ENCODE peak calls at places on chromosome 17, in eight cellular contexts. One of them, this sample, is unnamed.

GRCh38 chr17:8487130-8487645 is 51.5 kb downstream of the NDEL1 start:
- DNase-seq in stimulated activated CD4-positive, alpha-beta T cell treated with anti-CD3 and anti-CD28 coated beads, Interleukin-4, amount 100 ng/mL, for 24 hours: no peak
- DNase-seq in GM13977: no peak
- DNase-seq in A172: no peak
- DNase-seq in HFFc6: no peak
- DNase-seq in neural crest cell: no peak
- DNase-seq in LNCaP clone FGC: no peak
- DNase-seq in IMR-90: no peak
- DNase-seq in this sample: no peak

GRCh38 chr17:75832652-75833400 is 11.4 kb downstream of the UNC13D start:
- DNase-seq in LNCaP clone FGC: no peak
- DNase-seq in IMR-90: no peak
- DNase-seq in A172: peak
- DNase-seq in stimulated activated CD4-positive, alpha-beta T cell treated with anti-CD3 and anti-CD28 coated beads, Interleukin-4, amount 100 ng/mL, for 24 hours: no peak
- DNase-seq in HFFc6: no peak
- DNase-seq in neural crest cell: no peak
- DNase-seq in GM13977: peak
- DNase-seq in this sample: no peak

GRCh38 chr17:45371414-45372324 is 54.8 kb upstream of the MAP3K14 start:
- DNase-seq in IMR-90: peak
- DNase-seq in HFFc6: peak
- DNase-seq in neural crest cell: peak
- DNase-seq in LNCaP clone FGC: no peak
- DNase-seq in stimulated activated CD4-positive, alpha-beta T cell treated with anti-CD3 and anti-CD28 coated beads, Interleukin-4, amount 100 ng/mL, for 24 hours: peak
- DNase-seq in GM13977: no peak
- DNase-seq in A172: peak
- DNase-seq in this sample: peak

GRCh38 chr17:82441686-82442487 is 8.7 kb downstream of the CYBC1 start:
- DNase-seq in IMR-90: no peak
- DNase-seq in HFFc6: no peak
- DNase-seq in LNCaP clone FGC: no peak
- DNase-seq in A172: no peak
- DNase-seq in GM13977: no peak
- DNase-seq in neural crest cell: no peak
- DNase-seq in stimulated activated CD4-positive, alpha-beta T cell treated with anti-CD3 and anti-CD28 coated beads, Interleukin-4, amount 100 ng/mL, for 24 hours: no peak
- DNase-seq in this sample: no peak

GRCh38 chr17:67441052-67441738 is 64.1 kb downstream of the PITPNC1 start:
- DNase-seq in GM13977: no peak
- DNase-seq in LNCaP clone FGC: no peak
- DNase-seq in stimulated activated CD4-positive, alpha-beta T cell treated with anti-CD3 and anti-CD28 coated beads, Interleukin-4, amount 100 ng/mL, for 24 hours: peak
- DNase-seq in neural crest cell: no peak
- DNase-seq in HFFc6: peak
- DNase-seq in A172: peak
- DNase-seq in IMR-90: peak
- DNase-seq in this sample: peak

GRCh38 chr17:30831257-30831656 is 509 bp upstream of the ATAD5 start:
- DNase-seq in GM13977: peak
- DNase-seq in neural crest cell: no peak
- DNase-seq in HFFc6: no peak
- DNase-seq in stimulated activated CD4-positive, alpha-beta T cell treated with anti-CD3 and anti-CD28 coated beads, Interleukin-4, amount 100 ng/mL, for 24 hours: no peak
- DNase-seq in IMR-90: peak
- DNase-seq in A172: no peak
- DNase-seq in LNCaP clone FGC: no peak
- DNase-seq in this sample: no peak

GRCh38 chr17:79612468-79613194 is 1.8 kb upstream of the RBFOX3 start:
- DNase-seq in IMR-90: peak
- DNase-seq in GM13977: peak
- DNase-seq in stimulated activated CD4-positive, alpha-beta T cell treated with anti-CD3 and anti-CD28 coated beads, Interleukin-4, amount 100 ng/mL, for 24 hours: peak
- DNase-seq in A172: peak
- DNase-seq in HFFc6: no peak
- DNase-seq in LNCaP clone FGC: peak
- DNase-seq in neural crest cell: peak
- DNase-seq in this sample: peak

GRCh38 chr17:42809250-42809649 is 10.6 kb downstream of the CNTD1 start:
- DNase-seq in LNCaP clone FGC: no peak
- DNase-seq in GM13977: no peak
- DNase-seq in stimulated activated CD4-positive, alpha-beta T cell treated with anti-CD3 and anti-CD28 coated beads, Interleukin-4, amount 100 ng/mL, for 24 hours: no peak
- DNase-seq in HFFc6: peak
- DNase-seq in neural crest cell: no peak
- DNase-seq in IMR-90: peak
- DNase-seq in A172: peak
- DNase-seq in this sample: peak